ENCODE peak calls at places on chromosomes 4 and X, in five cellular contexts. F, X, Y, A and R are unnamed samples.

GRCh38 chr4:188214861-188215260 is 75.6 kb downstream of the TRIML1 start:
- DNase-seq in A (no peak), F (no peak), Y (no peak), X (no peak), R (no peak)

GRCh38 chr4:48484494-48485168 is 1.5 kb downstream of the SLC10A4 start:
- DNase-seq in X (no peak), F (no peak), Y (no peak), A (no peak), R (no peak)

GRCh38 chr4:88043586-88044340 is 36.3 kb downstream of the PKD2 start:
- DNase-seq in F (no peak), X (no peak), A (no peak), Y (no peak), R (no peak)

GRCh38 chrX:27399146-27399456 is 64.0 kb downstream of the PPP4R3C start:
- DNase-seq in Y (no peak), F (no peak), A (no peak), X (no peak), R (no peak)

GRCh38 chrX:49058794-49059193 is at the start of gene CCDC120:
- DNase-seq in Y (no peak), F (no peak), X (no peak), A (no peak), R (no peak)

GRCh38 chr4:3010998-3011397 is 47.6 kb downstream of the GRK4 start:
- DNase-seq in A (no peak), Y (no peak), F (no peak), X (no peak), R (no peak)

GRCh38 chr4:107838763-107839162 is 14.0 kb downstream of the SGMS2 start:
- DNase-seq in A (no peak), X (no peak), Y (no peak), F (no peak), R (no peak)

GRCh38 chr4:176377705-176378302 is 58.0 kb downstream of the SPCS3 start:
- DNase-seq in Y (no peak), X (no peak), F (no peak), A (no peak), R (no peak)

GRCh38 chrX:9352683-9353430 is 112.0 kb upstream of the TBL1X start:
- DNase-seq in F (no peak), X (peak; percentile 68), Y (no peak), A (peak; percentile 55), R (no peak)

GRCh38 chrX:55598333-55598732 is 24.9 kb upstream of the FOXR2 start:
- DNase-seq in A (no peak), F (no peak), Y (no peak), X (no peak), R (no peak)

GRCh38 chrX:72659726-72660125 is 54.4 kb downstream of the PHKA1 start:
- DNase-seq in Y (no peak), X (no peak), F (no peak), A (no peak), R (no peak)

GRCh38 chr4:11130195-11130975 is 298.3 kb downstream of the HS3ST1 start:
- DNase-seq in Y (no peak), F (no peak), X (no peak), A (no peak), R (no peak)

GRCh38 chrX:48785525-48786214 is 720 bp upstream of the GATA1 start:
- DNase-seq in A (no peak), X (no peak), Y (no peak), F (no peak), R (no peak)

GRCh38 chr4:22670953-22671352 is 21.8 kb upstream of the GBA3 start:
- DNase-seq in A (no peak), X (peak; percentile 17), Y (no peak), F (no peak), R (no peak)

GRCh38 chr4:88592600-88593448 is 544 bp downstream of the HERC3 start:
- DNase-seq in A (peak; percentile 79), Y (no peak), F (peak; percentile 21), X (peak; percentile 84), R (peak; percentile 77)

GRCh38 chr4:16139066-16139945 is 55.5 kb upstream of the PROM1 start:
- DNase-seq in X (no peak), F (no peak), A (no peak), Y (no peak), R (no peak)

GRCh38 chrX:39859991-39860861 is 237.5 kb downstream of the BCOR start:
- DNase-seq in Y (peak; percentile 55), A (peak; percentile 76), F (no peak), X (peak; percentile 88), R (peak; percentile 37)

GRCh38 chrX:101803451-101803850 is 128.4 kb downstream of the ZMAT1 start:
- DNase-seq in F (no peak), X (no peak), Y (no peak), A (peak; percentile 12), R (no peak)

GRCh38 chrX:17591741-17592110 is 145.6 kb upstream of the SCML1 start:
- DNase-seq in A (no peak), X (peak; percentile 3), F (no peak), Y (peak; percentile 30), R (no peak)

GRCh38 chr4:157225096-157225495 is 4.6 kb downstream of the GRIA2 start:
- DNase-seq in X (no peak), F (no peak), Y (no peak), A (no peak), R (no peak)

GRCh38 chrX:134545524-134545923 is 85.6 kb downstream of the HPRT1 start:
- DNase-seq in A (no peak), Y (no peak), X (no peak), F (no peak), R (no peak)

GRCh38 chrX:39149761-39150160 is 348.5 kb downstream of the MID1IP1 start:
- DNase-seq in X (peak; percentile 31), Y (no peak), F (no peak), A (peak; percentile 57), R (peak; percentile 42)

GRCh38 chr4:16582526-16582925 is 315.9 kb downstream of the LDB2 start:
- DNase-seq in X (no peak), Y (no peak), F (no peak), A (no peak), R (no peak)

GRCh38 chr4:168421671-168422070 is 58.6 kb downstream of the DDX60L start:
- DNase-seq in F (no peak), Y (peak; percentile 89), A (peak; percentile 35), X (no peak), R (no peak)

GRCh38 chrX:46929439-46930018 is 17.3 kb downstream of the JADE3 start:
- DNase-seq in A (no peak), F (no peak), Y (no peak), X (no peak), R (no peak)

GRCh38 chrX:130174937-130175336 is 3.2 kb downstream of the RAB33A start:
- DNase-seq in X (no peak), Y (no peak), A (no peak), F (no peak), R (no peak)

GRCh38 chrX:38052096-38052495 is 45.7 kb downstream of the SYTL5 start:
- DNase-seq in F (no peak), A (no peak), X (peak; percentile 9), Y (no peak), R (no peak)

GRCh38 chrX:135086197-135086854 is 34.0 kb downstream of the ETDB start:
- DNase-seq in Y (no peak), F (peak; percentile 25), A (peak; percentile 67), X (peak; percentile 38), R (no peak)

GRCh38 chrX:118459494-118459893 is 36.1 kb upstream of the DOCK11 start:
- DNase-seq in F (no peak), A (peak; percentile 34), Y (no peak), X (no peak), R (no peak)

GRCh38 chr4:13640149-13640671 is 12.7 kb upstream of the BOD1L1 start:
- DNase-seq in A (no peak), Y (no peak), F (no peak), X (no peak), R (no peak)

GRCh38 chr4:15883611-15884243 is 54.8 kb downstream of the FGFBP1 start:
- DNase-seq in Y (no peak), A (no peak), F (no peak), X (no peak), R (no peak)

GRCh38 chr4:32192363-32192762 is 1472.2 kb downstream of the PCDH7 start:
- DNase-seq in A (no peak), X (no peak), F (no peak), Y (no peak), R (no peak)

GRCh38 chr4:118012142-118012541 is 22.1 kb upstream of the NDST3 start:
- DNase-seq in F (no peak), Y (no peak), A (no peak), X (no peak), R (no peak)

GRCh38 chr4:109365944-109366343 is 63.5 kb upstream of the COL25A1 start:
- DNase-seq in X (no peak), A (no peak), F (no peak), Y (peak; percentile 47), R (no peak)

GRCh38 chr4:138851626-138852443 is 163.7 kb upstream of the NOCT start:
- DNase-seq in Y (no peak), X (no peak), F (no peak), A (no peak), R (no peak)